ENCODE peak calls at places on chromosomes 6 and 20, in six cellular contexts. One of them, this sample, is unnamed.

GRCh38 chr20:59221881-59222238 is 58.2 kb downstream of the ZNF831 start:
- DNase-seq in A549: no peak
- DNase-seq in endothelial cell of umbilical vein: peak; percentile 12
- DNase-seq in HepG2: no peak
- DNase-seq in K562: no peak
- DNase-seq in GM12878: no peak
- DNase-seq in this sample: no peak

GRCh38 chr20:58843128-58843556 is 7.6 kb downstream of the GNAS-AS1 start:
- DNase-seq in A549: no peak
- DNase-seq in endothelial cell of umbilical vein: no peak
- DNase-seq in HepG2: no peak
- DNase-seq in K562: no peak
- DNase-seq in GM12878: no peak
- DNase-seq in this sample: no peak

GRCh38 chr6:166786704-166787293 is 159.7 kb upstream of the RPS6KA2 start:
- DNase-seq in A549: peak; percentile 31
- DNase-seq in endothelial cell of umbilical vein: peak; percentile 61
- DNase-seq in HepG2: peak; percentile 81
- DNase-seq in K562: peak; percentile 62
- DNase-seq in GM12878: peak; percentile 21
- DNase-seq in this sample: peak; percentile 71

GRCh38 chr20:25328954-25329498 is 61.6 kb downstream of the ABHD12 start:
- DNase-seq in A549: no peak
- DNase-seq in endothelial cell of umbilical vein: no peak
- DNase-seq in HepG2: no peak
- DNase-seq in K562: no peak
- DNase-seq in GM12878: no peak
- DNase-seq in this sample: no peak

GRCh38 chr6:109609737-109610136 is 81.3 kb downstream of the AK9 start:
- DNase-seq in A549: no peak
- DNase-seq in endothelial cell of umbilical vein: no peak
- DNase-seq in HepG2: no peak
- DNase-seq in K562: no peak
- DNase-seq in GM12878: no peak
- DNase-seq in this sample: no peak

GRCh38 chr6:14282854-14283505 is 165.4 kb downstream of the CD83 start:
- DNase-seq in A549: no peak
- DNase-seq in endothelial cell of umbilical vein: no peak
- DNase-seq in HepG2: no peak
- DNase-seq in K562: no peak
- DNase-seq in GM12878: no peak
- DNase-seq in this sample: no peak

GRCh38 chr6:148746363-148747144 is at the start of gene UST:
- DNase-seq in A549: peak; percentile 47
- DNase-seq in endothelial cell of umbilical vein: peak; percentile 60
- DNase-seq in HepG2: no peak
- DNase-seq in K562: peak; percentile 62
- DNase-seq in GM12878: no peak
- DNase-seq in this sample: peak; percentile 74

GRCh38 chr20:11556410-11556809 is 361.3 kb upstream of the BTBD3 start:
- DNase-seq in A549: no peak
- DNase-seq in endothelial cell of umbilical vein: no peak
- DNase-seq in HepG2: no peak
- DNase-seq in K562: no peak
- DNase-seq in GM12878: no peak
- DNase-seq in this sample: no peak

GRCh38 chr20:24965065-24965919 is 16.2 kb downstream of the CST7 start:
- DNase-seq in A549: no peak
- DNase-seq in endothelial cell of umbilical vein: no peak
- DNase-seq in HepG2: no peak
- DNase-seq in K562: no peak
- DNase-seq in GM12878: no peak
- DNase-seq in this sample: no peak

GRCh38 chr6:130647221-130647620 is 180.0 kb upstream of the SMLR1 start:
- DNase-seq in A549: no peak
- DNase-seq in endothelial cell of umbilical vein: no peak
- DNase-seq in HepG2: no peak
- DNase-seq in K562: no peak
- DNase-seq in GM12878: no peak
- DNase-seq in this sample: no peak

GRCh38 chr6:13011612-13012146 is 295.1 kb downstream of the PHACTR1 start:
- DNase-seq in A549: no peak
- DNase-seq in endothelial cell of umbilical vein: no peak
- DNase-seq in HepG2: peak; percentile 6
- DNase-seq in K562: no peak
- DNase-seq in GM12878: no peak
- DNase-seq in this sample: no peak

GRCh38 chr20:17281478-17281877 is 54.6 kb downstream of the PCSK2 start:
- DNase-seq in A549: no peak
- DNase-seq in endothelial cell of umbilical vein: no peak
- DNase-seq in HepG2: peak; percentile 64
- DNase-seq in K562: peak; percentile 4
- DNase-seq in GM12878: no peak
- DNase-seq in this sample: peak; percentile 36

GRCh38 chr6:133546098-133546497 is 304.9 kb downstream of the EYA4 start:
- DNase-seq in A549: no peak
- DNase-seq in endothelial cell of umbilical vein: no peak
- DNase-seq in HepG2: no peak
- DNase-seq in K562: no peak
- DNase-seq in GM12878: no peak
- DNase-seq in this sample: no peak

GRCh38 chr20:44401052-44401769 is 45.7 kb downstream of the HNF4A start:
- DNase-seq in A549: peak; percentile 37
- DNase-seq in endothelial cell of umbilical vein: no peak
- DNase-seq in HepG2: peak; percentile 53
- DNase-seq in K562: no peak
- DNase-seq in GM12878: no peak
- DNase-seq in this sample: no peak

GRCh38 chr20:43955244-43956191 is 40.9 kb downstream of the TOX2 start:
- DNase-seq in A549: peak; percentile 66
- DNase-seq in endothelial cell of umbilical vein: peak; percentile 92
- DNase-seq in HepG2: no peak
- DNase-seq in K562: no peak
- DNase-seq in GM12878: peak; percentile 73
- DNase-seq in this sample: peak; percentile 86

GRCh38 chr20:22524393-22525015 is 59.9 kb downstream of the FOXA2 start:
- DNase-seq in A549: no peak
- DNase-seq in endothelial cell of umbilical vein: no peak
- DNase-seq in HepG2: no peak
- DNase-seq in K562: no peak
- DNase-seq in GM12878: no peak
- DNase-seq in this sample: no peak

GRCh38 chr6:42199106-42199981 is 4.6 kb upstream of the GUCA1B start:
- DNase-seq in A549: no peak
- DNase-seq in endothelial cell of umbilical vein: no peak
- DNase-seq in HepG2: peak; percentile 22
- DNase-seq in K562: peak; percentile 94
- DNase-seq in GM12878: no peak
- DNase-seq in this sample: no peak

GRCh38 chr20:32906200-32906599 is 47.5 kb downstream of the EFCAB8 start:
- DNase-seq in A549: no peak
- DNase-seq in endothelial cell of umbilical vein: no peak
- DNase-seq in HepG2: no peak
- DNase-seq in K562: no peak
- DNase-seq in GM12878: no peak
- DNase-seq in this sample: peak; percentile 26

GRCh38 chr6:36769161-36769675 is 70.0 kb downstream of the CPNE5 start:
- DNase-seq in A549: no peak
- DNase-seq in endothelial cell of umbilical vein: no peak
- DNase-seq in HepG2: no peak
- DNase-seq in K562: no peak
- DNase-seq in GM12878: no peak
- DNase-seq in this sample: peak; percentile 89

GRCh38 chr6:10312445-10312844 is 102.4 kb downstream of the TFAP2A start:
- DNase-seq in A549: no peak
- DNase-seq in endothelial cell of umbilical vein: no peak
- DNase-seq in HepG2: no peak
- DNase-seq in K562: no peak
- DNase-seq in GM12878: no peak
- DNase-seq in this sample: no peak

GRCh38 chr6:84137989-84138575 is 89.4 kb downstream of the CEP162 start:
- DNase-seq in A549: no peak
- DNase-seq in endothelial cell of umbilical vein: peak; percentile 76
- DNase-seq in HepG2: no peak
- DNase-seq in K562: no peak
- DNase-seq in GM12878: no peak
- DNase-seq in this sample: no peak

GRCh38 chr6:87029711-87030314 is 65.1 kb downstream of the CGA start:
- DNase-seq in A549: peak; percentile 8
- DNase-seq in endothelial cell of umbilical vein: peak; percentile 53
- DNase-seq in HepG2: peak; percentile 16
- DNase-seq in K562: peak; percentile 34
- DNase-seq in GM12878: no peak
- DNase-seq in this sample: peak; percentile 59

GRCh38 chr6:121838842-121839241 is 403.4 kb downstream of the GJA1 start:
- DNase-seq in A549: no peak
- DNase-seq in endothelial cell of umbilical vein: no peak
- DNase-seq in HepG2: no peak
- DNase-seq in K562: no peak
- DNase-seq in GM12878: no peak
- DNase-seq in this sample: peak; percentile 29

GRCh38 chr20:16459019-16459700 is 114.1 kb downstream of the KIF16B start:
- DNase-seq in A549: peak; percentile 10
- DNase-seq in endothelial cell of umbilical vein: peak; percentile 29
- DNase-seq in HepG2: no peak
- DNase-seq in K562: peak; percentile 11
- DNase-seq in GM12878: no peak
- DNase-seq in this sample: no peak

GRCh38 chr6:1222426-1223311 is 89.2 kb upstream of the FOXQ1 start:
- DNase-seq in A549: no peak
- DNase-seq in endothelial cell of umbilical vein: no peak
- DNase-seq in HepG2: no peak
- DNase-seq in K562: no peak
- DNase-seq in GM12878: no peak
- DNase-seq in this sample: no peak

GRCh38 chr6:105359419-105360366 is 43.2 kb downstream of the PREP start:
- DNase-seq in A549: peak; percentile 7
- DNase-seq in endothelial cell of umbilical vein: peak; percentile 61
- DNase-seq in HepG2: no peak
- DNase-seq in K562: peak; percentile 18
- DNase-seq in GM12878: no peak
- DNase-seq in this sample: no peak

GRCh38 chr6:31270788-31271640 is 878 bp downstream of the HLA-C start:
- DNase-seq in A549: no peak
- DNase-seq in endothelial cell of umbilical vein: peak; percentile 47
- DNase-seq in HepG2: no peak
- DNase-seq in K562: no peak
- DNase-seq in GM12878: no peak
- DNase-seq in this sample: peak; percentile 43
- TF ChIP-seq MAX in A549: no peak
- TF ChIP-seq MAX in endothelial cell of umbilical vein: no peak
- TF ChIP-seq MAX in HepG2: no peak
- TF ChIP-seq MAX in K562: no peak
- TF ChIP-seq MAX in GM12878: no peak
- TF ChIP-seq MAX in this sample: no peak

DNA sequence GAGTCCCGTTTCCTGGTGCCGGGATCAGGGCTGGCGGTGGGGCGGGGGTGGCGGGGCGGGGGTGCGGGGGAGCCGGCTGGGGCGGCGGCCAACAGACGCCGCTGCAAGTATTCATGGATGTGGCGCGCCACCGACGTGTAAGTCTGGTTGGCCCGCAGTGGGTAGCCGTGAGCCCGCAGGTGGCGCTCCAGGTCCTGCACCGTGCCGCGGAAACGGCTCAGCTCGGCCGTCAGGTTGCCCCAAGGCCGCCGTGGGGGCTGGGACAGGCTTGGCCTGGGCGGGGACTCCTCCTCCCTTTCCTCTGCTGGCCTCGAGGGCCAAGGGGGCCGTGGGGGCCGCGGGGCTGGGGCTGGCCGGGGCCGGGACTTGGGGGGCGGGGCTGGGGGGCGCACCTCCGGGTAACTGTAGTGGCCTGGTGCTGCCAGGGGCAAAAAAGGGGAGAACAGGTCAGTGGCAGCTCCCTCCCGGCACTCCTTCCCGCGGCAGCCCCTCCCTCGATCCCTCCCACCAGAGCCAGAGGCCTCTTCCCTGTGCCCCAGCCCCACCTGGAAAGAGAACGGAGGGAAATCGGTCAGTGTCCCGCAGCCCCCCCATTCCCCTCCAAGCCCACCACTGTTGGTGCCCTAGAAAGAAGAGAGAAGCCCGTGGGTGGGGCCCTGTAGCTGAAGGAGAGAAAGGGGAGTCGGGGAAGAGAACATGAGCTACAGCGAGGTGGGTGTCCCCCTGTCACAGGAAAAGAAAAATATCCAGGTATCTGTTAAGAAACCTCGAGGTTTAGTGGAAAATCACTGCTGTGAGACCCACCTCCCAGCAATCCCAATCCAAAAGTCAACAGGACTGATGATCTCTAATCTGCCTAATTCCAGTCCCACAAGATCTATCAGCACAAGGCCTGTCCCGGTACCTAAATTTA is 21.3 kb downstream of the TNXB start:
- DNase-seq in A549: peak; percentile 63
- DNase-seq in endothelial cell of umbilical vein: peak; percentile 64
- DNase-seq in HepG2: peak; percentile 82
- DNase-seq in K562: peak; percentile 90
- DNase-seq in GM12878: no peak
- DNase-seq in this sample: peak; percentile 85
- TF ChIP-seq MYC in A549: no peak
- TF ChIP-seq MYC in endothelial cell of umbilical vein: no peak
- TF ChIP-seq MYC in HepG2: peak; percentile 70
- TF ChIP-seq MYC in K562: no peak
- TF ChIP-seq MYC in GM12878: no peak
- TF ChIP-seq MYC in this sample: no peak

GRCh38 chr6:128736780-128737179 is 146.2 kb upstream of the LAMA2 start:
- DNase-seq in A549: no peak
- DNase-seq in endothelial cell of umbilical vein: no peak
- DNase-seq in HepG2: no peak
- DNase-seq in K562: no peak
- DNase-seq in GM12878: no peak
- DNase-seq in this sample: no peak
- TF ChIP-seq MAX in A549: no peak
- TF ChIP-seq MAX in endothelial cell of umbilical vein: no peak
- TF ChIP-seq MAX in HepG2: no peak
- TF ChIP-seq MAX in K562: no peak
- TF ChIP-seq MAX in GM12878: no peak
- TF ChIP-seq MAX in this sample: no peak

GRCh38 chr6:11999245-11999644 is 12.9 kb upstream of the HIVEP1 start:
- DNase-seq in A549: no peak
- DNase-seq in endothelial cell of umbilical vein: no peak
- DNase-seq in HepG2: no peak
- DNase-seq in K562: no peak
- DNase-seq in GM12878: no peak
- DNase-seq in this sample: no peak

GRCh38 chr6:12001706-12002070 is 10.4 kb upstream of the HIVEP1 start:
- DNase-seq in A549: no peak
- DNase-seq in endothelial cell of umbilical vein: no peak
- DNase-seq in HepG2: peak; percentile 70
- DNase-seq in K562: no peak
- DNase-seq in GM12878: no peak
- DNase-seq in this sample: no peak

GRCh38 chr6:12000174-12000573 is 11.9 kb upstream of the HIVEP1 start:
- DNase-seq in A549: no peak
- DNase-seq in endothelial cell of umbilical vein: no peak
- DNase-seq in HepG2: no peak
- DNase-seq in K562: no peak
- DNase-seq in GM12878: no peak
- DNase-seq in this sample: no peak

GRCh38 chr6:11996751-11997150 is 15.4 kb upstream of the HIVEP1 start:
- DNase-seq in A549: no peak
- DNase-seq in endothelial cell of umbilical vein: no peak
- DNase-seq in HepG2: no peak
- DNase-seq in K562: no peak
- DNase-seq in GM12878: no peak
- DNase-seq in this sample: no peak

GRCh38 chr6:12001004-12001705 is 11.0 kb upstream of the HIVEP1 start:
- DNase-seq in A549: no peak
- DNase-seq in endothelial cell of umbilical vein: no peak
- DNase-seq in HepG2: peak; percentile 84
- DNase-seq in K562: no peak
- DNase-seq in GM12878: no peak
- DNase-seq in this sample: no peak
- TF ChIP-seq MYC in A549: no peak
- TF ChIP-seq MYC in endothelial cell of umbilical vein: no peak
- TF ChIP-seq MYC in HepG2: no peak
- TF ChIP-seq MYC in K562: no peak
- TF ChIP-seq MYC in GM12878: no peak
- TF ChIP-seq MYC in this sample: no peak